ENCODE peak calls at places on chromosomes 13 and 19, in six cellular contexts. B is neuronal stem cell, I is H1, S is IMR-90, W is mesenchymal stem cell, D is trophoblast cell. R is an unnamed sample.
A peak's percentile ranks its signal among the peaks of the same experiment; 100 is the strongest.

GRCh38 chr13:110615322-110616102 is at the start of gene NAXD:
- DNase-seq in S (peak; percentile 93), D (peak; percentile 91), B (peak; percentile 49), I (peak; percentile 63), W (peak; percentile 94), R (peak; percentile 98)

GRCh38 chr13:74015137-74015536 is 119.1 kb downstream of the KLF12 start:
- DNase-seq in B (no peak), W (no peak), D (no peak), S (peak; percentile 39), I (no peak), R (peak; percentile 10)

GRCh38 chr19:6616011-6616410 is 25.1 kb upstream of the CD70 start:
- DNase-seq in D (no peak), B (no peak), I (no peak), W (no peak), S (no peak), R (no peak)

GRCh38 chr19:1747285-1748114 is 5.8 kb upstream of the ONECUT3 start:
- DNase-seq in W (peak; percentile 72), S (peak; percentile 80), B (no peak), I (peak; percentile 54), D (no peak), R (peak; percentile 81)

GRCh38 chr19:41935781-41936415 is 7.6 kb upstream of the ERFL start:
- DNase-seq in D (no peak), W (no peak), I (no peak), S (no peak), B (no peak), R (no peak)

GRCh38 chr19:3186377-3186688 is 603 bp downstream of the NCLN start:
- DNase-seq in W (peak; percentile 36), D (no peak), B (no peak), I (no peak), S (no peak), R (no peak)

GRCh38 chr19:1308718-1309117 is 23.0 kb downstream of the EFNA2 start:
- DNase-seq in I (no peak), D (no peak), B (no peak), W (no peak), S (no peak), R (no peak)

GRCh38 chr13:33251131-33251629 is 34.4 kb downstream of the STARD13 start:
- DNase-seq in W (peak; percentile 88), D (no peak), B (no peak), I (no peak), S (peak; percentile 99), R (no peak)

GRCh38 chr19:39974377-39975155 is 3.6 kb downstream of the PSMC4 start:
- DNase-seq in I (no peak), D (no peak), W (no peak), S (no peak), B (no peak), R (no peak)

GRCh38 chr19:29505034-29505824 is 20.6 kb upstream of the VSTM2B start:
- DNase-seq in W (no peak), D (no peak), S (no peak), B (peak; percentile 53), I (no peak), R (no peak)

GRCh38 chr13:24192811-24193162 is 32.3 kb downstream of the SPATA13 start:
- DNase-seq in W (no peak), D (no peak), B (no peak), I (no peak), S (no peak), R (no peak)

GRCh38 chr13:24194447-24194846 is 33.9 kb downstream of the SPATA13 start:
- DNase-seq in D (no peak), W (no peak), I (no peak), B (no peak), S (no peak), R (no peak)

GRCh38 chr13:24195626-24196025 is 35.1 kb downstream of the SPATA13 start:
- DNase-seq in W (no peak), D (no peak), B (no peak), I (no peak), S (no peak), R (no peak)

GRCh38 chr13:24199016-24199415 is 38.5 kb downstream of the SPATA13 start:
- DNase-seq in I (no peak), B (no peak), S (no peak), D (no peak), W (no peak), R (no peak)

GRCh38 chr13:24196593-24197197 is 36.2 kb downstream of the SPATA13 start:
- DNase-seq in W (no peak), S (no peak), I (no peak), D (no peak), B (no peak), R (no peak)
- H3K36me3 ChIP-seq in W (no peaks in the 10 kb centered on the region), S (no peaks in the 10 kb centered on the region), I (no peaks in the 10 kb centered on the region), D (no peaks in the 10 kb centered on the region), B (peaks cover 12% of the 10 kb centered on the region), R (no peaks in the 10 kb centered on the region)

GRCh38 chr19:38046254-38047047 is 139.4 kb downstream of the SIPA1L3 start:
- DNase-seq in W (no peak), I (no peak), B (no peak), S (no peak), D (no peak), R (no peak)
- H3K4me1 ChIP-seq in W (peaks cover 36% of the 10 kb centered on the region), I (peaks cover 14% of the 10 kb centered on the region), B (peaks cover 7% of the 10 kb centered on the region), S (no peaks in the 10 kb centered on the region), D (no peaks in the 10 kb centered on the region), R (peaks cover 9% of the 10 kb centered on the region)

DNA sequence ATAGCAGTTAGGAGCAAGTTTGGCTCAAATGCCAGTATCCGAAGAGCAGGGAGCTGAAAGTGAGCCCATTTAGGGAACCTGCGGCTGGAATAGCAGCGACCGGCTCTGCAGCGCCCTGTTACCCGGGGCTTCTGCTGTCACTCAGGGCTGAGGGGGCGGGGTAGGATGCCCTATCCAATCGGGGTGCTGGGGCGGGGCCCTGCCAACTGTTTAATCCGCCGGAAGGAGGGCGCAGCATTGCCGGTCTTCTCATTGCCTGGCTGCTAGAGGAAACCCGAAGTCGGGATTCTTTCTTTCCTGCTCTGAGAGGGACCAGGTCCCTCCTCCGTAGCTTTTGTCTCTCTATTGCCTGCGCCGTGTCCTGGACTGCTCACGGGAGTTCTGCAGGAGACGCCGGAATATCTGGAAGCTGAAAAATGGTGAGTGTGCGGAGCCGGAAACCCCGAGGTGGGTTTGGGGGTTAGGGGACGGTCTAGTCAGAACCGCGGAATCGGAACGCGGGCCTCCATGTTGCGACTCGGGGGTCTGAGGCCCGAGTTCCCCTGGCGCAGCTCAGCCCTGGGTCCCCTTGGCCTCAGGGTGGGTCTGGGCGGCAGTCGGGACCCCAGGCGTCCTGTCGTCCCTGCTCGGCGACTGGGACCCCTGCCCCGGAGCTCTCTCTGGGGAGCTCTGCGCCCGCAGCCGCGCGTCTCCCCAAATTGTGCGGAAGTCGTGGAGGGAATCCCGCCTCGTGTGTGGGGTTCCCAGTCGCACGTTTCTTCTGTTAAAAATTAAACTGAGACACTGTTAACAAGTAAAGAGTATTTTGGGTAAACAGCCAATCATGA is 22.8 kb downstream of the ZNF763 start:
- DNase-seq in S (peak; percentile 91), I (peak; percentile 90), D (peak; percentile 95), B (peak; percentile 91), W (peak; percentile 96), R (peak; percentile 98)
- H2BK5ac ChIP-seq in S (peak overlapping the region; percentile 50), I (peak overlapping the region; percentile 60), D (peak overlapping the region; percentile 43), B (peak overlapping the region; percentile 77), W (peak overlapping the region; percentile 69), R (no peak overlapping the region)

DNA sequence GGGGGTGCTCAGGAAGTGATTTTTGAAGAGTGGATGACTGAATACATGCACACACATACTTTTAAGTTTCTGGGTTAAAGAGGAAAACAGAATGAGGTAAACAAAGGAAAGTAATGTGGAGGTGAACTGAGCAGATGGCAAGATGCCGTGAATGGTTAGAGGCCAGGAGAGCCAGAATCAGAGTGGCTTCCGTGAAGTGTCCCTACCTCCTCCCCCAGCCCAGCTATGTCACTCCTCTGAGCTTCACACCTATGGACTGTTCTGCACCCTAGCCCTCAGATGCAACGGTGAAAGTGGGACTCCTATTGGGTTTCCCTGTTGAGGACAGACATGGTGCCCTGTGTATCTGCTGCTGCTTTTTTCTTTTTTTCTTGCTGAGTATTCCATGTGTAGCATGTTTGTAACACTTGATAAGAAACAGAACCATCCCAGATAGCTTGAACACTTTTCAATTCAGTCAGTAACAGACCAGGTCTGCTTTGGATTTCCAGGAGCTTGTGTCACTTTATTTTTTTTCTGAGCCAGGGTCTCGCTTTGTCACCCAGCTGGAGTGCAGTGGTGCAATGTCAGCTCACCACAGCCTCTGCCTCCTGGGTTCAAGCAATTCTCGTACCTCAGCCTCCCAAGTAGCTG is 43.9 kb downstream of the BBC3 start:
- DNase-seq in I (no peak), B (no peak), D (no peak), S (no peak), W (no peak), R (no peak)
- H3K36me3 ChIP-seq in I (peaks cover 17% of the 10 kb centered on the region), B (peaks cover 94% of the 10 kb centered on the region), D (peaks cover 31% of the 10 kb centered on the region), S (peaks cover 15% of the 10 kb centered on the region), W (peaks cover 53% of the 10 kb centered on the region), R (peaks cover 9% of the 10 kb centered on the region)

GRCh38 chr13:38755792-38756191 is 68.9 kb downstream of the FREM2 start:
- DNase-seq in I (no peak), D (no peak), B (no peak), W (no peak), S (no peak), R (no peak)

GRCh38 chr13:38753878-38754277 is 67.0 kb downstream of the FREM2 start:
- DNase-seq in B (no peak), W (no peak), S (no peak), D (no peak), I (no peak), R (peak; percentile 50)

GRCh38 chr13:38758278-38758677 is 71.4 kb downstream of the FREM2 start:
- DNase-seq in B (no peak), I (no peak), S (no peak), W (no peak), D (no peak), R (peak; percentile 74)

GRCh38 chr13:38752726-38753125 is 65.8 kb downstream of the FREM2 start:
- DNase-seq in B (no peak), W (no peak), I (no peak), D (no peak), S (no peak), R (no peak)
- H3K4me1 ChIP-seq in B (no peaks in the 10 kb centered on the region), W (no peaks in the 10 kb centered on the region), I (no peaks in the 10 kb centered on the region), D (peaks cover 7% of the 10 kb centered on the region), S (no peaks in the 10 kb centered on the region), R (no peaks in the 10 kb centered on the region)